ENCODE peak calls at places on chromosomes 13 and 19, in four cellular contexts. G, Y, J and D are unnamed samples.

GRCh38 chr13:27638521-27638920 is 16.8 kb downstream of the POLR1D start:
- DNase-seq in J (no peak), Y (peak), G (no peak), D (no peak)

GRCh38 chr13:106063591-106064308 is 471.7 kb downstream of the EFNB2 start:
- DNase-seq in Y (peak), J (no peak), G (no peak), D (no peak)

GRCh38 chr19:40578442-40578908 is 1.8 kb downstream of the SHKBP1 start:
- DNase-seq in G (no peak), Y (peak), J (no peak), D (peak)

GRCh38 chr13:36298535-36299068 is 988 bp upstream of the CCDC169 start:
- DNase-seq in G (no peak), J (no peak), Y (no peak), D (no peak)

GRCh38 chr13:51885651-51886050 is 23.9 kb downstream of the CCDC70 start:
- DNase-seq in J (no peak), Y (no peak), G (no peak), D (no peak)

GRCh38 chr13:36904219-36904618 is 15.8 kb downstream of the SMAD9 start:
- DNase-seq in J (no peak), Y (no peak), G (no peak), D (no peak)

GRCh38 chr13:73273737-73274136 is 214.9 kb downstream of the KLF5 start:
- DNase-seq in Y (peak), J (no peak), G (no peak), D (no peak)

GRCh38 chr13:104855581-104855980 is 1679.9 kb downstream of the EFNB2 start:
- DNase-seq in Y (no peak), G (no peak), J (no peak), D (no peak)

GRCh38 chr13:31703780-31704179 is 35.5 kb upstream of the RXFP2 start:
- DNase-seq in G (no peak), Y (no peak), J (no peak), D (no peak)

GRCh38 chr13:51148223-51148951 is 37.3 kb upstream of the C13orf42 start:
- DNase-seq in G (no peak), Y (no peak), J (no peak), D (no peak)

GRCh38 chr13:30610311-30610710 is 7.4 kb upstream of the USPL1 start:
- DNase-seq in J (no peak), G (no peak), Y (no peak), D (no peak)

GRCh38 chr19:55436847-55437246 is 6.3 kb downstream of the SHISA7 start:
- DNase-seq in J (no peak), G (no peak), Y (no peak), D (no peak)

GRCh38 chr13:34416833-34417425 is 525.1 kb upstream of the NBEA start:
- DNase-seq in Y (peak), J (no peak), G (no peak), D (no peak)

GRCh38 chr13:50257646-50258045 is 242.4 kb downstream of the KCNRG start:
- DNase-seq in J (no peak), Y (no peak), G (no peak), D (no peak)

GRCh38 chr13:31264146-31264545 is 64.4 kb downstream of the B3GLCT start:
- DNase-seq in G (no peak), Y (no peak), J (no peak), D (no peak)

GRCh38 chr13:68046900-68047299 is 816.8 kb upstream of the PCDH9 start:
- DNase-seq in J (no peak), Y (no peak), G (no peak), D (no peak)

GRCh38 chr19:17784201-17785008 is 10.5 kb upstream of the B3GNT3 start:
- DNase-seq in G (peak), Y (peak), J (no peak), D (peak)

GRCh38 chr13:77034883-77035282 is 7.9 kb upstream of the FBXL3 start:
- DNase-seq in J (no peak), Y (peak), G (no peak), D (no peak)

GRCh38 chr13:90538063-90538462 is 809.4 kb upstream of the MIR17HG start:
- DNase-seq in J (no peak), Y (no peak), G (no peak), D (no peak)

GRCh38 chr19:48933382-48933932 is at the start of gene DHDH:
- DNase-seq in G (peak), J (no peak), Y (peak), D (peak)

GRCh38 chr13:42348576-42348975 is 76.6 kb downstream of the AKAP11 start:
- DNase-seq in J (no peak), G (no peak), Y (no peak), D (no peak)

GRCh38 chr13:106275441-106276032 is 259.9 kb downstream of the EFNB2 start:
- DNase-seq in G (peak), Y (no peak), J (no peak), D (no peak)

GRCh38 chr13:48645845-48646244 is 7.9 kb upstream of the CYSLTR2 start:
- DNase-seq in Y (no peak), G (no peak), J (no peak), D (no peak)

GRCh38 chr13:76778906-76779305 is 107.3 kb downstream of the KCTD12 start:
- DNase-seq in J (no peak), G (no peak), Y (no peak), D (no peak)

GRCh38 chr19:4991996-4992698 is 23.2 kb downstream of the KDM4B start:
- DNase-seq in Y (no peak), G (no peak), J (no peak), D (no peak)

GRCh38 chr19:18735324-18735723 is 51.8 kb downstream of the CRTC1 start:
- DNase-seq in Y (no peak), J (no peak), G (no peak), D (no peak)

GRCh38 chr13:90717451-90717936 is 630.0 kb upstream of the MIR17HG start:
- DNase-seq in Y (peak), J (no peak), G (no peak), D (no peak)

GRCh38 chr13:50529154-50529882 is 314.2 kb downstream of the DLEU7 start:
- DNase-seq in Y (peak), G (no peak), J (peak), D (no peak)

GRCh38 chr13:77698211-77699058 is 948 bp downstream of the SLAIN1 start:
- DNase-seq in G (peak), J (no peak), Y (peak), D (peak)

GRCh38 chr13:49604570-49604969 is 19.2 kb upstream of the RCBTB1 start:
- DNase-seq in J (no peak), G (no peak), Y (no peak), D (peak)

GRCh38 chr13:31421756-31422155 is 222.0 kb downstream of the B3GLCT start:
- DNase-seq in J (no peak), Y (no peak), G (no peak), D (no peak)

GRCh38 chr13:49995535-49996165 is 1.2 kb upstream of the TRIM13 start:
- DNase-seq in J (no peak), G (no peak), Y (peak), D (no peak)

GRCh38 chr19:6260376-6260775 is 19.4 kb downstream of the MLLT1 start:
- DNase-seq in Y (no peak), G (no peak), J (no peak), D (no peak)

GRCh38 chr13:45370922-45371406 is 30.0 kb upstream of the TPT1 start:
- DNase-seq in G (no peak), Y (peak), J (peak), D (peak)

GRCh38 chr13:24700539-24700938 is 20.3 kb downstream of the ATP12A start:
- DNase-seq in G (no peak), J (no peak), Y (no peak), D (no peak)

GRCh38 chr19:36008336-36008978 is at the start of gene SYNE4:
- DNase-seq in Y (peak), J (no peak), G (no peak), D (no peak)

GRCh38 chr13:102351486-102351885 is 50.4 kb downstream of the FGF14 start:
- DNase-seq in J (no peak), G (no peak), Y (no peak), D (no peak)

GRCh38 chr13:102347490-102347889 is 54.4 kb downstream of the FGF14 start:
- DNase-seq in G (no peak), Y (no peak), J (no peak), D (no peak)

GRCh38 chr13:102344410-102344809 is 57.4 kb downstream of the FGF14 start:
- DNase-seq in J (no peak), Y (no peak), G (no peak), D (no peak)

DNA sequence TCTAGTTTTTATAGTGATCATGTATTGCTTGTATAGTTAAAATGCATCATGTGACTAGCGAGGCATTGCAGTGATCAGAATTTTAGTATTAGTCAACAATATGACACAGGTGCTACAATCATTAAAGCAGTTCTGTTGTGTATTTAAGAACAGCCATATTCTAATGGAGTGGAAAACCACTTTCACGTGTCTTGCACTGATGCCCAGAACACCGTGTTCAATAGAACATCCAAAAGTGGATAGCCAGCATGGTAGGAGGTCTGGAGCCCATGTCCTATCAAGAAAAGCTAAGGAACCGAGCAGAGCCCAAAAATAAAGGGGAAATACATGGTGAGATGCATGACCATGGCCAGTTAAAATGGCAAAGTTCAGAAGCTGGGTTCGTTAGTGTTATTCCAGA is 55.1 kb downstream of the FGF14 start:
- DNase-seq in G (no peak), J (no peak), Y (no peak), D (no peak)
- H3K27ac ChIP-seq in G (no peak), J (no peak), Y (no peak), D (no peak)

DNA sequence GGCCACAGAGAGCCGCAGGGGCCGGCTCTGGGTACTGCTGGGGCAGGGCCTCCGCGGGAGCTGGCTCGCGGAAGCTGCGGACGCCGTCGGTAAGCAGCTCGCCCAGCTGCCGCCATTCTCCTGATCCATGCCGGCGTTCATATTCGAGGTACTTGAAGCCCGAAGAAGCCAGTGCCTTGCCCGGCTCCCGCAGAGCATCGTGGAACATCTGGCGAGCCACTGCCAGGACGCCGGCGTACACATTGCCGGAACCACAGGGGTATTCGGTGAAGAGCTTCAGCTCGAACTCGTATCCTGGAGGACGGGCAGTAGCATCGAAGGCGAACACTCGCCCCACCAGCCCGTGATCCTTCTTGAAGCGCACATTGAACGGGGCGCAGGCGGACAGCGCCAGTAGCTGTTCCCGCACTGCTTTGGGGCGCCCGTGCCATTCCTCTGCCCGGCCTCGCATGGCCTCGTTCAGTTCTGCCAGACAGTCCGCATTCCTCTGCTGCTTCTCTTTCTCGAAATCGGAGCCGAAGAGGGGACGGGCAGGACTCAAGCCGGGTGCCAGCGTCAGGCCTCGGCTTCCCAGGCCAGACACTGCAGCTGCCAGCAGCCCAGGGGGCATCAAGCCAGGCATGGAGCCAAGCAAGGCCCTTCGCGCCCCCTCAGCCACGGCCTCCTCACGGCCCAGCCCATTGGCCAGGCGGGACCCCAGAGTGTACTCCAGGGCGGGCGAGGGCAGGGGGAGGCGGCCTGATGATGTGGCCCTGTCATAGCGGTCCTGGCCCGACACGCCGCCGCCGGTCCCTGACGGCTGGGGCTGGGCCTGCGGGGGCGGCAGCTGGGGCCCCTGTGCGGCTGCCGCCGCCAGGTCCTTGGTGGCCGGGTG is 1.0 kb downstream of the IRF2BP1 start:
- DNase-seq in Y (peak), J (no peak), G (no peak), D (no peak)
- H3K27ac ChIP-seq in Y (peak), J (peak), G (peak), D (peak)

GRCh38 chr13:93249259-93249917 is 22.8 kb downstream of the GPC6 start:
- DNase-seq in J (no peak), Y (peak), G (no peak), D (no peak)

GRCh38 chr13:93249918-93250306 is 23.3 kb downstream of the GPC6 start:
- DNase-seq in J (no peak), G (no peak), Y (no peak), D (no peak)

GRCh38 chr13:93244918-93245280 is 18.3 kb downstream of the GPC6 start:
- DNase-seq in G (no peak), J (no peak), Y (peak), D (no peak)

GRCh38 chr13:93246069-93246468 is 19.5 kb downstream of the GPC6 start:
- DNase-seq in Y (no peak), J (no peak), G (no peak), D (no peak)

GRCh38 chr13:93248627-93249047 is 22.0 kb downstream of the GPC6 start:
- DNase-seq in Y (no peak), J (no peak), G (no peak), D (peak)
- H3K27ac ChIP-seq in Y (no peak), J (no peak), G (no peak), D (no peak)

DNA sequence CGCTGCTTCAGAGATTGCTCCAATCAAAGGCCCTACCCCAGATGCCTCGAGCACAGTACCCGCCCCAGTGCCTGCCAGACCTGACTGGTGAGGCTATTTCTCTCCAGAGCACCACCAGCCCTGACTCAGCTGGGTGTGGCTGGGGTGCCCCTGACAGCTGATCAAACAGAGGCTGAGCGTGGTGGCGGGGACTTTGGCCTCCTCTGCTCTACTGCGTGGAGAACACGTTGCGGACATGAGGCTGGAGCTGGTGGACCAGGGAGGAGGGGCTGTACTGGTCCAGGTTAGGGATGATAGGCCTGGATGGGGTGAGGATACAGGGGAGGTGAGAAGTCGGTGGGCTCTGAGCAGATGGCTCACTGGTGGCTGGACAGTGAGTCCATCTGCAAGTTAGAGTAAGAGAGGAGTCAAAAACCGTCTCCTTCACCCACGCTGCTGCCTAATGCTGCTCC is 3.5 kb upstream of the DOCK6 start:
- DNase-seq in G (no peak), J (no peak), Y (peak), D (no peak)
- H3K27ac ChIP-seq in G (no peak), J (no peak), Y (no peak), D (no peak)